ENCODE peak calls at places on chromosomes 5 and 9, in seven cellular contexts. C is mesendoderm, F is H9, A is IMR-90, T is neuronal stem cell, L is mesenchymal stem cell, U is trophoblast cell. K is an unnamed sample.

GRCh38 chr5:82406200-82406773 is 128.1 kb upstream of the RPS23 start:
- DNase-seq in C (peak), F (no peak), A (peak), T (no peak), L (peak), U (peak), K (no peak)

GRCh38 chr9:135077497-135078200 is 9.8 kb upstream of the OLFM1 start:
- DNase-seq in C (peak), F (peak), A (no peak), T (no peak), L (no peak), U (peak), K (no peak)

GRCh38 chr5:67875637-67876036 is 339.9 kb upstream of the PIK3R1 start:
- DNase-seq in C (no peak), F (no peak), A (no peak), T (no peak), L (no peak), U (no peak), K (no peak)

GRCh38 chr9:134544388-134545212 is 97.0 kb upstream of the COL5A1 start:
- DNase-seq in C (peak), F (peak), A (peak), T (peak), L (peak), U (no peak), K (peak)

GRCh38 chr9:36656842-36657241 is 84.1 kb downstream of the MELK start:
- DNase-seq in C (no peak), F (no peak), A (no peak), T (no peak), L (no peak), U (no peak), K (no peak)

GRCh38 chr5:160242140-160242539 is 12.8 kb downstream of the FABP6 start:
- DNase-seq in C (no peak), F (no peak), A (no peak), T (no peak), L (no peak), U (no peak), K (no peak)

GRCh38 chr9:132183134-132183533 is 21.3 kb downstream of the NTNG2 start:
- DNase-seq in C (no peak), F (no peak), A (no peak), T (no peak), L (no peak), U (no peak), K (no peak)

GRCh38 chr9:115289757-115290208 is 171.8 kb upstream of the TNC start:
- DNase-seq in C (no peak), F (no peak), A (peak), T (no peak), L (peak), U (no peak), K (no peak)

GRCh38 chr5:78647411-78647818 is 1.2 kb downstream of the LHFPL2 start:
- DNase-seq in C (peak), F (peak), A (peak), T (no peak), L (peak), U (no peak), K (no peak)

GRCh38 chr5:72721844-72722243 is 94.6 kb upstream of the TNPO1 start:
- DNase-seq in C (no peak), F (no peak), A (no peak), T (no peak), L (no peak), U (no peak), K (no peak)

GRCh38 chr9:114374936-114375335 is 12.8 kb downstream of the AKNA start:
- DNase-seq in C (peak), F (no peak), A (no peak), T (no peak), L (no peak), U (no peak), K (no peak)

GRCh38 chr9:109329274-109330258 is 8.7 kb upstream of the EPB41L4B start:
- DNase-seq in C (peak), F (peak), A (peak), T (no peak), L (no peak), U (no peak), K (no peak)

GRCh38 chr9:109335929-109336328 is 15.1 kb upstream of the EPB41L4B start:
- DNase-seq in C (no peak), F (no peak), A (no peak), T (no peak), L (no peak), U (no peak), K (no peak)

GRCh38 chr9:109331353-109331752 is 10.5 kb upstream of the EPB41L4B start:
- DNase-seq in C (no peak), F (no peak), A (no peak), T (no peak), L (no peak), U (no peak), K (no peak)

GRCh38 chr9:109336409-109336808 is 15.6 kb upstream of the EPB41L4B start:
- DNase-seq in C (no peak), F (no peak), A (no peak), T (no peak), L (no peak), U (no peak), K (no peak)

GRCh38 chr9:109335121-109335520 is 14.3 kb upstream of the EPB41L4B start:
- DNase-seq in C (no peak), F (no peak), A (no peak), T (no peak), L (no peak), U (no peak), K (no peak)
- H2BK5ac ChIP-seq in C (no peak), F (no peak), A (no peak), T (no peak), L (no peak), U (no peak), K (no peak)

GRCh38 chr5:127358782-127359181 is 68.2 kb downstream of the MEGF10 start:
- DNase-seq in C (no peak), F (no peak), A (no peak), T (no peak), L (peak), U (no peak), K (no peak)
- H2BK5ac ChIP-seq in C (no peak), F (no peak), A (no peak), T (no peak), L (no peak), U (no peak), K (no peak)

DNA sequence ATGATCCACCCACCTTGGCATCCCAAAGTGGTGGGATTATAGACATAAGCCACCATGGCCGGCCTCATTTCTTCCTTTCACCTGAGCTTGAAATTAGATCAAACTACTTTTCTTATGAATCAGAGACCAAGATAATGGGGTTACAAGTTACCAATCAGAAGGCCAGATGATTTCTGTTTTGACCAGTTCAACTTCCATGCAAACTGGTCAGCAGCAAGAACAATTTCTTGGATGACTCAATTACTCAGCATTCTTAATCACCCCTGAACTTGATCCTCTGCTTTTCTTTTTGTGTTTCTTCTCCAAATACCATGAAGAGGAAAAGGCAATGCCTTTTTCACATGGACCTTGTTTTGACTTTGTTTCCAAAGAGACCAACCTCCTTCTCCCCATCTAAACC is 10.0 kb upstream of the PLIN2 start:
- DNase-seq in C (no peak), F (no peak), A (peak), T (no peak), L (no peak), U (no peak), K (no peak)
- H2BK5ac ChIP-seq in C (no peak), F (no peak), A (peak), T (no peak), L (no peak), U (no peak), K (no peak)

DNA sequence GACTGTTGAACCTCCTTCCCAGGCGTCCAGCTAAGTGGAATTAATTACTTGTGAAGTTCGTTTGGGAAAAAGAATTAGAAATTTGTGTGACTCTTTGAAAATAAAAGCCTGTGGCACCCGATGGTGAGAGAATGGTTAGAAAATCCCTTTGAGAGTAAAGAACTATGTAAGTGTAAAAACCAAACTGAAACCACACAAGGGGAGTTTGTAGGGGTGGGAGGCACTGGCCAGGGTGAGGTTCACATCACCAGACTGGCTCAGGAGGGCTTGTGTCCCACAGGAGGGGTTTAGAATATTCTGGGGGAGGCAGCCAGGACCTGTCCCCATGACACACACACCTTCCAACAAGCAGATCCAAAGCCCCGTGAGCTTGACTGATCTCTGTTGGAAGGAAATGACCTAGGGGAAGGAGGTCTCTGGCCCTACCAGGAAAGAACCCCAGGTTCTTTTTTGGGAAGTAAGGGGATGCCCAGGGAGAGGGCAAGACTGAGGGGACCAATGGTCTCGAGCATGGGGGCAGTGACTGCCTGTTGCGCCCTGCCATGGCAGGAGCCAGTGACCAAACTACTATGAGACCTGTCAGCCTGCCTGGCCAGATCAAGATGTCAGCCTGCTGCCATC is 4.3 kb downstream of the SPATA24 start:
- DNase-seq in C (no peak), F (no peak), A (no peak), T (no peak), L (no peak), U (no peak), K (no peak)
- H2BK5ac ChIP-seq in C (no peak), F (no peak), A (no peak), T (no peak), L (no peak), U (no peak), K (no peak)

GRCh38 chr5:62575556-62575955 is 3.1 kb upstream of the LRRC70 start:
- DNase-seq in C (no peak), F (no peak), A (no peak), T (no peak), L (no peak), U (no peak), K (no peak)
- H2BK5ac ChIP-seq in C (no peak), F (no peak), A (no peak), T (no peak), L (no peak), U (no peak), K (no peak)

GRCh38 chr5:60439552-60439951 is 260.4 kb downstream of the DEPDC1B start:
- DNase-seq in C (no peak), F (no peak), A (no peak), T (no peak), L (no peak), U (no peak), K (no peak)

GRCh38 chr5:60435808-60436207 is 264.2 kb downstream of the DEPDC1B start:
- DNase-seq in C (no peak), F (no peak), A (no peak), T (no peak), L (peak), U (no peak), K (no peak)

GRCh38 chr5:60436518-60436917 is 263.4 kb downstream of the DEPDC1B start:
- DNase-seq in C (no peak), F (no peak), A (no peak), T (no peak), L (no peak), U (no peak), K (no peak)

DNA sequence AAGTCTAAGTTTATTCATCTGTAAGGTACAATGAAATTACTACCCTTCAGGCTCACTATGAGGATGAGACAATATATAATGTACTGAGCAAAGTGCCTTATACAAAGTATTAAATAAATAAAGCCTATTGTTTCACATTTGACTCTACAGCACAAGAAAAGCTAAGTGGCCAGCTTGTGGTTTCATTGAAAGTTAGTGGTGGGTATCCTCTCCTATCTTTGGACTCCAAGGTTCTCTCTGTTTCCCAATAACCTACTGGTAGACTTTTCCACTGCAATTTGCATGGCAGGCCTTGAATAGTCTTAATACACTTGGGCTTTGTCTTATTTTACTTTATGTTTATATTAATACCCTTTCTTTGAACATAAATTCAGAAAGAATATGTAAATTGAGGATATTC is 262.7 kb downstream of the DEPDC1B start:
- DNase-seq in C (no peak), F (no peak), A (no peak), T (no peak), L (no peak), U (no peak), K (no peak)
- H2BK5ac ChIP-seq in C (no peak), F (no peak), A (no peak), T (no peak), L (no peak), U (no peak), K (no peak)

GRCh38 chr9:136629001-136629878 is 33.5 kb upstream of the EGFL7 start:
- DNase-seq in C (no peak), F (no peak), A (no peak), T (no peak), L (no peak), U (no peak), K (peak)

GRCh38 chr9:136629879-136630661 is 32.6 kb upstream of the EGFL7 start:
- DNase-seq in C (peak), F (peak), A (peak), T (peak), L (peak), U (no peak), K (peak)

GRCh38 chr9:136630662-136630992 is 32.1 kb upstream of the EGFL7 start:
- DNase-seq in C (no peak), F (no peak), A (no peak), T (no peak), L (no peak), U (no peak), K (no peak)

GRCh38 chr9:136628287-136628686 is 34.4 kb upstream of the EGFL7 start:
- DNase-seq in C (no peak), F (no peak), A (no peak), T (no peak), L (no peak), U (no peak), K (no peak)

DNA sequence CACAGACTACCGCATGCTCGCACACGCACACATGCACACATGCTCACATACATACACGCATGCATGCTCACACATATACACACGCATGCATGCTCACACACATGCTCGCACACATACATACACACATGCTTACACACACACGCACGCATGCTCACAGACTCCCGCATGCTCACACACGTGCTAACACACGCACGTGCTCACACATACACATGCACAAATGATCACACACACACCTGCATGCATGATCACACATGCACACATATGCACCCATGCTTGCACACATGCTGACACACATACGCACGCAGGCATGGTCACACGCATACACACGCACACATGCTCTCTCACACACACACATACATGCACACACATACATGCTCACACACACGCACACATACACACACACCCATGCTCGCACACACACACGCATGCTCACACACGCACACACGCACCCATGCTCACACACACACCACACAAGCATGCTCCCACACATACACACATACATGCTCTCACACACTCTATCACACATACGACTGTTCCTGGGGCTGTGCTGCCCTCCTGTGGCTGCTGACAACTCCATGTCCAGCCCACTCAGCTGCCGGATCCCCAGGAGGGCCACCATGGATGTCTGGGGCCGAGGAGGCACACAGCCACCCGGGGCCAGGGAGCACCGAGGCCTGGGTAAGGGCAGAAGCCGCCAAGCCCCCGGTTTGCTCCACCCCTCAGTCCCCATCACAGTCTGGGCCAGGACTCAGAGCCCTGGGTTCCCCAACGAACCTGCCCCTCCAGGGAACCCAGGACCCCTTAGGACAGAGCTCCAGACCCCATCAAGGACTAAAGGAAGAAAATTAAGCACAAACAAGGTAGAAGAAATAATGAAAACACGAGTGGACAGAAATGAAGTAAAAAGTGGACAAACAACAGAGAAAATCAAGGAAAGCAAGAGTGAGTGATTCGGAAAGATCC is 31.4 kb upstream of the EGFL7 start:
- DNase-seq in C (peak), F (peak), A (peak), T (peak), L (peak), U (peak), K (peak)
- H2BK5ac ChIP-seq in C (no peak), F (no peak), A (no peak), T (no peak), L (no peak), U (no peak), K (peak)

DNA sequence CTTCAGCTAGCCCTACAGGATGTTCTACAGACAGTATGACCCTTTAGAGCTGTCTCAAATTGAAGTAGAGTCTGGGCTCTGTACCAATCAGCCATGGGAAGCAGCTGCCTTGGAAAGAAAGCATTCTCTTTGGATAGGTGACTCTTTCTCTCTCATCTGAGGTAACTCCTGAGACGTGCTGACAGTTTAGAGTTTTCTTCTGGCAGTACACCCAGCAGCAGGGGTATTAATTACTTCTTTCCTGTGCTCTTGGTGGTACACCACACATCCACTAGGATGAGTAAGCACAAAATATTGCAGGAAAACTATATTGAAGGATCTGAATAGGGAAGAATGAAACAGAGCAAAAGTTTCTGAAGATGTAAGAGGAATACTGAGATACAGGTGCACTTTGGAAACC is 329.5 kb upstream of the RGMB start:
- DNase-seq in C (no peak), F (no peak), A (no peak), T (no peak), L (no peak), U (no peak), K (no peak)
- H2BK5ac ChIP-seq in C (no peak), F (no peak), A (no peak), T (no peak), L (no peak), U (no peak), K (no peak)